ENCODE peak calls at places on chromosomes 11 and 22, in six cellular contexts. V is posterior cingulate gyrus; F is NCI-H748 treated with DMSO at 0.1 percent for 48 hours; B is T-cell; A is PC-3; E is activated naive CD4-positive, alpha-beta T cell treated with Interleukin-2 at 50 U/mL for 16 hours. K is an unnamed sample.

GRCh38 chr11:111327908-111328624 is 29.7 kb downstream of the POU2AF3 start:
- DNase-seq in V (no peak), F (no peak), B (no peak), A (no peak), E (no peak), K (no peak)

GRCh38 chr22:46027219-46028068 is 50.5 kb upstream of the WNT7B start:
- DNase-seq in V (peak), F (no peak), B (no peak), A (no peak), E (no peak), K (no peak)

GRCh38 chr22:19143967-19144400 is 467 bp downstream of the ESS2 start:
- DNase-seq in V (no peak), F (no peak), B (peak), A (no peak), E (peak), K (no peak)

GRCh38 chr11:123166095-123166559 is 28.9 kb downstream of the CLMP start:
- DNase-seq in V (no peak), F (no peak), B (no peak), A (peak), E (peak), K (no peak)

GRCh38 chr11:111476366-111476765 is 35.8 kb downstream of the BTG4 start:
- DNase-seq in V (no peak), F (no peak), B (no peak), A (no peak), E (no peak), K (no peak)

GRCh38 chr11:86138958-86139357 is 70.1 kb upstream of the PICALM start:
- DNase-seq in V (no peak), F (no peak), B (no peak), A (no peak), E (peak), K (no peak)

GRCh38 chr11:95156916-95157568 is 67.4 kb downstream of the ENDOD1 start:
- DNase-seq in V (no peak), F (no peak), B (no peak), A (no peak), E (no peak), K (no peak)

GRCh38 chr22:24772493-24773220 is 1.9 kb downstream of the PIWIL3 start:
- DNase-seq in V (no peak), F (no peak), B (no peak), A (peak), E (no peak), K (peak)

GRCh38 chr11:28526406-28526751 is 418.2 kb downstream of the METTL15 start:
- DNase-seq in V (no peak), F (no peak), B (no peak), A (no peak), E (no peak), K (no peak)

GRCh38 chr22:48587236-48587865 is 1240.3 kb downstream of the BRD1 start:
- DNase-seq in V (peak), F (no peak), B (no peak), A (no peak), E (no peak), K (no peak)

GRCh38 chr22:29475550-29475949 is 4.5 kb upstream of the NEFH start:
- DNase-seq in V (no peak), F (no peak), B (no peak), A (no peak), E (no peak), K (no peak)

GRCh38 chr11:101363706-101364275 is 220.0 kb downstream of the TRPC6 start:
- DNase-seq in V (no peak), F (no peak), B (no peak), A (no peak), E (no peak), K (no peak)

GRCh38 chr11:118619444-118620205 is 12.2 kb downstream of the PHLDB1 start:
- DNase-seq in V (no peak), F (no peak), B (no peak), A (peak), E (no peak), K (peak)

GRCh38 chr22:41394012-41394356 is 12.2 kb downstream of the TEF start:
- DNase-seq in V (no peak), F (no peak), B (no peak), A (no peak), E (no peak), K (no peak)

K was measured in endothelial cell of umbilical vein.